ENCODE peak calls at places on chromosomes 2 and 18, in seven cellular contexts. K is NB4, N is fibroblast of lung, X is astrocyte of the spinal cord, D is fibroblast of pulmonary artery, R is mucosa of descending colon, F is esophagus muscularis mucosa. T is an unnamed sample.
A peak's percentile ranks its signal among the peaks of the same experiment; 100 is the strongest.

GRCh38 chr2:395886-396285 is 108.0 kb upstream of the ALKAL2 start:
- DNase-seq in K (no peak), N (no peak), X (no peak), D (no peak), R (no peak), F (no peak), T (no peak)

GRCh38 chr18:78984941-78985784 is 5.5 kb downstream of the SALL3 start:
- DNase-seq in K (peak; percentile 51), N (peak; percentile 69), X (peak; percentile 46), D (peak; percentile 29), R (no peak), F (no peak), T (peak; percentile 32)

GRCh38 chr2:72334806-72335205 is 187.1 kb upstream of the CYP26B1 start:
- DNase-seq in K (no peak), N (no peak), X (no peak), D (no peak), R (no peak), F (no peak), T (no peak)

GRCh38 chr18:12013186-12013916 is 32.0 kb downstream of the IMPA2 start:
- DNase-seq in K (no peak), N (peak; percentile 48), X (no peak), D (no peak), R (no peak), F (no peak), T (no peak)

GRCh38 chr2:117232305-117232704 is 582.2 kb upstream of the DDX18 start:
- DNase-seq in K (peak; percentile 68), N (no peak), X (no peak), D (no peak), R (no peak), F (no peak), T (no peak)

GRCh38 chr18:25557006-25557405 is 205.0 kb upstream of the ZNF521 start:
- DNase-seq in K (peak; percentile 2), N (no peak), X (no peak), D (peak; percentile 1), R (no peak), F (no peak), T (no peak)

GRCh38 chr18:76412010-76412817 is 82.8 kb downstream of the ZNF516 start:
- DNase-seq in K (no peak), N (peak; percentile 80), X (no peak), D (no peak), R (no peak), F (no peak), T (peak; percentile 48)

GRCh38 chr2:240021488-240022104 is 3.5 kb downstream of the NDUFA10 start:
- DNase-seq in K (peak; percentile 76), N (peak; percentile 35), X (peak; percentile 60), D (peak; percentile 70), R (peak; percentile 82), F (no peak), T (peak; percentile 52)

GRCh38 chr2:171966268-171966667 is 33.5 kb upstream of the METAP1D start:
- DNase-seq in K (no peak), N (no peak), X (no peak), D (no peak), R (no peak), F (no peak), T (no peak)

GRCh38 chr2:34105015-34105767 is 506.1 kb upstream of the FAM98A start:
- DNase-seq in K (no peak), N (peak; percentile 89), X (peak; percentile 88), D (peak; percentile 80), R (no peak), F (no peak), T (peak; percentile 85)

GRCh38 chr2:144705328-144706245 is 185.7 kb upstream of the ZEB2 start:
- DNase-seq in K (peak; percentile 52), N (peak; percentile 19), X (peak; percentile 29), D (peak; percentile 54), R (no peak), F (no peak), T (peak; percentile 64)

GRCh38 chr2:230842473-230842872 is 22.3 kb upstream of the ITM2C start:
- DNase-seq in K (no peak), N (peak; percentile 14), X (no peak), D (no peak), R (no peak), F (no peak), T (peak; percentile 14)

GRCh38 chr18:69067048-69067447 is 269.2 kb downstream of the CCDC102B start:
- DNase-seq in K (no peak), N (no peak), X (no peak), D (no peak), R (no peak), F (no peak), T (no peak)

DNA sequence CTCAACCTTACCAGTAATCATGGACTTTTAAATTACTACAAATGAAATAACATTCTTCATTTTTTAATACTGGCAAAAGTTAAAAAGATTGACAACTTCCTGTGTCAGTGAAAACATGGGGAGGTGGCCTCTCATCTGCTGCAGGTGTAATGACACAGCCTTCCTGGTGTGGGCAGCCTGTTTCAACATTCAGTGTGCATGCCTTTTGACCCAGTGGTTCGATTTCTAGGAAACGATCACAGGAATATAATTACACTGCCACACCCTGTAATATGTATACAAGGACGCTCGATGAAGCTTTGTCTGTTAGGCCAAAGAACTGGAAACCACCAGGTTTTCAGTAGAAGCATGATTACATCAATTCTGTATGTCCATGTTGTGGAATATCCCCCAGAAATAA is 68.7 kb downstream of the MTHFD2 start:
- DNase-seq in K (peak; percentile 37), N (no peak), X (no peak), D (no peak), R (peak; percentile 72), F (no peak), T (no peak)
- H3K4me3 ChIP-seq in K (no peak overlapping the region), N (no peak overlapping the region), X (no peak overlapping the region), D (no peak overlapping the region), R (no peak overlapping the region), F (no peak overlapping the region), T (no peak overlapping the region)

GRCh38 chr2:237162959-237163358 is 77.3 kb downstream of the COPS8 start:
- DNase-seq in K (no peak), N (no peak), X (no peak), D (no peak), R (no peak), F (no peak), T (no peak)

GRCh38 chr2:237167038-237167437 is 81.3 kb downstream of the COPS8 start:
- DNase-seq in K (no peak), N (no peak), X (no peak), D (no peak), R (no peak), F (peak; percentile 64), T (no peak)

GRCh38 chr2:237164474-237165047 is 78.9 kb downstream of the COPS8 start:
- DNase-seq in K (no peak), N (no peak), X (no peak), D (no peak), R (no peak), F (peak; percentile 68), T (no peak)

GRCh38 chr2:237167934-237168333 is 82.2 kb downstream of the COPS8 start:
- DNase-seq in K (no peak), N (no peak), X (no peak), D (no peak), R (no peak), F (no peak), T (no peak)

DNA sequence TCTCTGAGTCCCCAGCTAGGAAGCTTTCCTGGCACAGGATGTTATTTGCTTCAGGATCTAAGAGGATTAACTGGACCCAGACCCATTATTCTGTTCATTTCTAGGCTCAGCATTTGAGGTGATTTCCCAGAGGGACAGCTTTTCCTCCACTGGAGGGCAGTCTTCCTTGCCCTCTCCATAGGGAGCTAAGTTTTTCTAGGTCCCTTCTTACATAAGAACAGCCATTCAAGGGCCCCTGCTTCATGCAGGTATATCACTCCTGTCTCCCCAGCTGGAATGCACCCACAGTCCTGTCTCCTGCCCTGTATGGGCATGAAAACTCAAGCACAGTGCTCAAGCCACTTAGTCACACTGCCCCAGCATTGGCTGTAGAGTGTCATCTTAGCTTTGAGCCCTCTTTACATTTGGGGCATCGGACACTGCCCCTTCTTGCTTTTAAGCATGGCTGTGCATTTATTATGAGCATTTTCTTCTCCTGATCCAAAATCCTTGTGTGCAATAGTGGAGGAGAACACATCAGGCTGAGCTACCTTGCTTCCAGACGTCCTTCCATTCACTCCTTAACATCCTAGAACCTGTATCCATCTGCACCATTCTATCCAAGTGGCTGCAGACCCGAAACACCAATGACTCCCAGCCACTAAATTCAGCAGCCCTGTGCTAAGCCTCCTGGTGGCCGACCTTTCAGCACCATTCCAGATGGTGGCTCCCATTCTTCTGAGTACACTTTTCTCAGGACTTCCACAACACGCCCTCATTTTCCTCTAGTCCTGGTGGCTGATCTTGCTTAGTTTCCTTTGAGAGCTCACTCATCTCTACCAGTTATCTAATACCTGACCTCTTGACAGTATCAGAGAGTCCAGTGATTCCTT is 80.0 kb downstream of the COPS8 start:
- DNase-seq in K (peak; percentile 28), N (peak; percentile 40), X (no peak), D (peak; percentile 70), R (no peak), F (peak; percentile 86), T (peak; percentile 74)
- TF ChIP-seq CTCF in K (peak; percentile 57), N (peak; percentile 72), X (peak; percentile 61), D (peak; percentile 81), R (no peak), F (peak; percentile 49), T (peak; percentile 84)

GRCh38 chr2:31324000-31324633 is 90.2 kb downstream of the EHD3 start:
- DNase-seq in K (no peak), N (no peak), X (no peak), D (no peak), R (no peak), F (no peak), T (no peak)
- H3K4me3 ChIP-seq in K (no peak overlapping the region), N (peak overlapping the region; percentile 24), X (no peak overlapping the region), D (no peak overlapping the region), R (no peak overlapping the region), F (peak overlapping the region; percentile 14), T (no peak overlapping the region)

GRCh38 chr2:118268268-118268667 is 180.0 kb downstream of the INSIG2 start:
- DNase-seq in K (no peak), N (no peak), X (no peak), D (no peak), R (no peak), F (peak; percentile 55), T (no peak)

GRCh38 chr2:118266086-118266485 is 177.8 kb downstream of the INSIG2 start:
- DNase-seq in K (no peak), N (peak; percentile 6), X (no peak), D (no peak), R (no peak), F (peak; percentile 55), T (peak; percentile 41)

GRCh38 chr2:118272391-118272790 is 184.1 kb downstream of the INSIG2 start:
- DNase-seq in K (no peak), N (no peak), X (no peak), D (no peak), R (no peak), F (peak; percentile 80), T (no peak)

GRCh38 chr2:118264591-118264990 is 176.3 kb downstream of the INSIG2 start:
- DNase-seq in K (no peak), N (peak; percentile 76), X (peak; percentile 62), D (no peak), R (no peak), F (peak; percentile 57), T (no peak)

DNA sequence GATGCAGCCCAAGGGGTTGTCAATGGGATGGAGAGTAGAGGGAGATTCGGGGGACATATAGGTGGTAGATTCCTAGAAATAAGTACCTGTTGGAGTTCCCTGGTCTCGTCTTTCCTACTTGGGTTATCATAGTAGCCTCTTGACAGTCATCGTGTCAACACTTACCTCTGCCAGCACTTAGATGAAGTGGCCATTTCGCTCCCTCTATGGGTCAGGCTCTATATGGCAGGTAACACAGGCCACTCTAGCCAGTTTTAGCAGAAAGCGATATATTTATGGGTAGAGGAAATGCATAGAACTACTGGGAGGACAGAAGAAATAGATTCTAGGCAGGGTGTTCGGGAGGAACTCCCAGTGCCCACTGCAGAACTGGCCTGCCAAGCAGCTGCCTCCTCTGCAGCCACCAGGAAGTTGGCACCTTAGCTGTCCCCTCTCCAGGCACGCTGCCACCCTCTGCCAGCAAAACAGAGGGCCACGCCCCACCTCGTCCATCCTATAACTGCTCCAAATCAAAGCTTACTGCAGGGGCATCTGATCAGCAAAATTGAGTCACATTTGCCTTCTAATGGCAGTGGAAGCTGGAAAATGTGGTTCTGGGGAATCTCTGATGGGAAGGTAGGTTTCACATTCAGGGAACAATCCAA is 181.3 kb downstream of the INSIG2 start:
- DNase-seq in K (peak; percentile 21), N (no peak), X (no peak), D (no peak), R (no peak), F (peak; percentile 83), T (no peak)
- TF ChIP-seq CTCF in K (peak; percentile 42), N (no peak), X (peak; percentile 21), D (no peak), R (no peak), F (no peak), T (peak; percentile 26)

T was measured in fibroblast of mammary gland.